ENCODE peak calls at places on chromosomes 3 and 15, in six cellular contexts. One of them, this sample, is unnamed.

GRCh38 chr3:121834079-121834730 is 655 bp downstream of the IQCB1 start:
- DNase-seq in HepG2: peak
- DNase-seq in H1: no peak
- DNase-seq in GM12892: peak
- DNase-seq in K562: peak
- DNase-seq in GM12878: no peak
- DNase-seq in this sample: no peak

GRCh38 chr3:186097663-186098451 is 11.0 kb downstream of the ETV5 start:
- DNase-seq in HepG2: peak
- DNase-seq in K562: peak
- DNase-seq in GM12878: no peak
- DNase-seq in H1: no peak
- DNase-seq in GM12892: no peak
- DNase-seq in this sample: no peak

GRCh38 chr3:68172039-68172438 is 517.6 kb upstream of the SUCLG2 start:
- DNase-seq in H1: no peak
- DNase-seq in HepG2: no peak
- DNase-seq in K562: no peak
- DNase-seq in GM12878: no peak
- DNase-seq in GM12892: no peak
- DNase-seq in this sample: no peak

GRCh38 chr3:149581681-149582349 is 76.0 kb downstream of the WWTR1 start:
- DNase-seq in H1: no peak
- DNase-seq in GM12878: no peak
- DNase-seq in GM12892: no peak
- DNase-seq in K562: no peak
- DNase-seq in HepG2: no peak
- DNase-seq in this sample: no peak

GRCh38 chr3:64681827-64682226 is 6.0 kb downstream of the ADAMTS9 start:
- DNase-seq in H1: no peak
- DNase-seq in GM12878: no peak
- DNase-seq in HepG2: no peak
- DNase-seq in K562: no peak
- DNase-seq in GM12892: no peak
- DNase-seq in this sample: no peak

GRCh38 chr3:102193255-102193654 is 241.6 kb upstream of the ZPLD1 start:
- DNase-seq in GM12892: no peak
- DNase-seq in H1: no peak
- DNase-seq in GM12878: no peak
- DNase-seq in K562: no peak
- DNase-seq in HepG2: no peak
- DNase-seq in this sample: no peak

GRCh38 chr3:192005989-192006388 is 545.0 kb downstream of the PYDC2 start:
- DNase-seq in GM12878: no peak
- DNase-seq in GM12892: no peak
- DNase-seq in H1: no peak
- DNase-seq in HepG2: no peak
- DNase-seq in K562: no peak
- DNase-seq in this sample: no peak

GRCh38 chr3:44228894-44229293 is 12.8 kb upstream of the TOPAZ1 start:
- DNase-seq in HepG2: no peak
- DNase-seq in K562: no peak
- DNase-seq in GM12892: no peak
- DNase-seq in GM12878: no peak
- DNase-seq in H1: no peak
- DNase-seq in this sample: no peak

GRCh38 chr3:77320514-77320913 is 280.6 kb downstream of the ROBO2 start:
- DNase-seq in GM12878: no peak
- DNase-seq in H1: no peak
- DNase-seq in GM12892: no peak
- DNase-seq in K562: peak
- DNase-seq in HepG2: peak
- DNase-seq in this sample: no peak

DNA sequence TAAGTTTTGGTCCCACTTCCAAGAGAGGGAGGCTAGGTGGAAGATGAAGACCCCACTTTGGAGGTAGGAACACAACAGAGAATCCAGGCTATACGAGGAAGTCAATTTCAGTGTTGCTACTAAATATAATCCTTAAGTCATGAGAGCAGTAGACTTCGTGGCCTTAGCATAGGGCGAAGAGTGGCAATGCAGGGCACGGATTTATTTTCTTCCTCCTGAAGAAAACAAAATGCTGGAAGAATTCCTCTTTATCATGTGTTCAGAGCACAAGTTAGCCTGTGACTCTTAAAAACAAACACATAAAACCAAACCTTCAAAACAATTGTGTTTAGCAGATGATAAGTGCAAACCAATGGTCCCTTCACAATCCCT is 19.4 kb downstream of the BCL2L10 start:
- DNase-seq in K562: no peak
- DNase-seq in GM12892: no peak
- DNase-seq in H1: no peak
- DNase-seq in HepG2: no peak
- DNase-seq in GM12878: no peak
- DNase-seq in this sample: no peak
- TF ChIP-seq POLR2A in K562: no peak
- TF ChIP-seq POLR2A in GM12892: no peak
- TF ChIP-seq POLR2A in H1: no peak
- TF ChIP-seq POLR2A in HepG2: no peak
- TF ChIP-seq POLR2A in GM12878: no peak
- TF ChIP-seq POLR2A in this sample: no peak

DNA sequence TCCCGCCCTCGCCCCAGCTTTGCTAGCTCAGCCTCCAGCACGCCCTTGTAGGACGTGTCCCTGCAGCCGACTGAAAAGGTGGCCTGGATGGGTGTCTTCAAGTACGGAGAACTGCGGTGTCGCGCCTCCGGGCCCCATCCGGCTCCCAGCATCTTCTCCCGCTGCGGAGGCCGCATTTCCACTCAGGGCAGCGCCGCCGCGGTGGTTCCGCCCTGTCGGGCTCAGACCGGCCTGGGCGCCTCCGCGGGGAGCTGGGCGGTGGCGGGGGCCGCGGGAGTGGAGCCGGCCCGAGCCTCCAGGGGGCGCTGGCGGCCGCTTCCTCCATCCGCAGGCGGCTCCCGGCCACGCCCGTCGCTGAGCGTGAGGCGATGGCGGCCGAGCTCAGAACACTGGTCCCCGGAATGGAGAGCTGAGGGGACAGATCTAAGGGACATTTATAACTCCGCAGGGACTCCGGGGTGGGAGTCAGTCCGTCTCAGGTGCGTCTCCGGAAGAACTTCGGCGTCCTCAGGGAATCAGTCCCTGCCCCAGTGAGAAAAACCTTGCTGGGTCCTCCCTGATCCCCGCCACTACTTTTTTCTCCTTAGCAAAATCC is 13.6 kb upstream of the SMCO1 start:
- DNase-seq in HepG2: no peak
- DNase-seq in H1: peak
- DNase-seq in GM12878: no peak
- DNase-seq in K562: peak
- DNase-seq in GM12892: peak
- DNase-seq in this sample: peak
- TF ChIP-seq POLR2AphosphoS5 in HepG2: no peak
- TF ChIP-seq POLR2AphosphoS5 in H1: peak
- TF ChIP-seq POLR2AphosphoS5 in GM12878: peak
- TF ChIP-seq POLR2AphosphoS5 in K562: peak
- TF ChIP-seq POLR2AphosphoS5 in GM12892: peak
- TF ChIP-seq POLR2AphosphoS5 in this sample: peak

DNA sequence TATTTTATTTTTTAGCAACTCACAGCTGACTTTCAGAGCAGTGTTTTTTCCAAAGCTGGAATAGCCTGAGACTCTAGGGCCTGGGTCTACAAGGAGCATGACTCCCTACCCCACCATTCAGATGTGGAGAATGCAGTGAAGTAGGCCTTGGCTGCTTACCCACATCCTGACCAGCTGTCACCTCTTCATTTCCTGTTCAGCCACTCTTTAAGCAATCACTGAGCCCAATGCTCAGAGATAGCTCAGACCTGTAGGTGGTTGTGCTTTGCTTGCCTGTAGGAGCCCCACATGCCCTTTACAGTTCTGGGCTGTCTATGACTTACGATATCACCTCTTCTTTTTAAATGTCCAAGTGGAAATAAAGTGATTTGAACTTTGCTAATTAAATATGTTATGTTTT is 148.1 kb downstream of the NEK11 start:
- DNase-seq in GM12892: no peak
- DNase-seq in GM12878: peak
- DNase-seq in H1: no peak
- DNase-seq in K562: no peak
- DNase-seq in HepG2: no peak
- DNase-seq in this sample: peak
- TF ChIP-seq TAF1 in GM12892: no peak
- TF ChIP-seq TAF1 in GM12878: no peak
- TF ChIP-seq TAF1 in H1: no peak
- TF ChIP-seq TAF1 in K562: no peak
- TF ChIP-seq TAF1 in HepG2: no peak
- TF ChIP-seq TAF1 in this sample: no peak

GRCh38 chr15:77187751-77188464 is 117.0 kb upstream of the TSPAN3 start:
- DNase-seq in GM12892: no peak
- DNase-seq in GM12878: peak
- DNase-seq in HepG2: no peak
- DNase-seq in K562: no peak
- DNase-seq in H1: no peak
- DNase-seq in this sample: no peak
- TF ChIP-seq POLR2A in GM12892: no peak
- TF ChIP-seq POLR2A in GM12878: no peak
- TF ChIP-seq POLR2A in HepG2: no peak
- TF ChIP-seq POLR2A in K562: no peak
- TF ChIP-seq POLR2A in H1: no peak
- TF ChIP-seq POLR2A in this sample: no peak

GRCh38 chr3:160129459-160130061 is 95.7 kb upstream of the C3orf80 start:
- DNase-seq in GM12878: peak
- DNase-seq in GM12892: no peak
- DNase-seq in HepG2: no peak
- DNase-seq in H1: no peak
- DNase-seq in K562: no peak
- DNase-seq in this sample: no peak
- TF ChIP-seq POLR2AphosphoS5 in GM12878: no peak
- TF ChIP-seq POLR2AphosphoS5 in GM12892: no peak
- TF ChIP-seq POLR2AphosphoS5 in HepG2: no peak
- TF ChIP-seq POLR2AphosphoS5 in H1: no peak
- TF ChIP-seq POLR2AphosphoS5 in K562: no peak
- TF ChIP-seq POLR2AphosphoS5 in this sample: no peak

GRCh38 chr3:12292770-12293169 is 3.9 kb downstream of the PPARG start:
- DNase-seq in HepG2: no peak
- DNase-seq in GM12878: no peak
- DNase-seq in K562: no peak
- DNase-seq in GM12892: no peak
- DNase-seq in H1: no peak
- DNase-seq in this sample: no peak

GRCh38 chr3:12300137-12300536 is 11.3 kb downstream of the PPARG start:
- DNase-seq in K562: no peak
- DNase-seq in H1: no peak
- DNase-seq in GM12878: no peak
- DNase-seq in HepG2: no peak
- DNase-seq in GM12892: no peak
- DNase-seq in this sample: no peak

GRCh38 chr3:12299026-12299425 is 10.2 kb downstream of the PPARG start:
- DNase-seq in H1: no peak
- DNase-seq in HepG2: no peak
- DNase-seq in GM12878: no peak
- DNase-seq in GM12892: no peak
- DNase-seq in K562: no peak
- DNase-seq in this sample: no peak

GRCh38 chr3:12296511-12296910 is 7.6 kb downstream of the PPARG start:
- DNase-seq in K562: no peak
- DNase-seq in H1: no peak
- DNase-seq in GM12892: no peak
- DNase-seq in GM12878: no peak
- DNase-seq in HepG2: no peak
- DNase-seq in this sample: no peak

GRCh38 chr3:12294885-12295580 is 6.2 kb downstream of the PPARG start:
- DNase-seq in HepG2: no peak
- DNase-seq in K562: no peak
- DNase-seq in GM12892: no peak
- DNase-seq in GM12878: no peak
- DNase-seq in H1: no peak
- DNase-seq in this sample: no peak
- TF ChIP-seq TAF1 in HepG2: no peak
- TF ChIP-seq TAF1 in K562: no peak
- TF ChIP-seq TAF1 in GM12892: no peak
- TF ChIP-seq TAF1 in GM12878: no peak
- TF ChIP-seq TAF1 in H1: no peak
- TF ChIP-seq TAF1 in this sample: no peak

GRCh38 chr15:101458908-101459578 is 30.5 kb downstream of the PCSK6 start:
- DNase-seq in K562: no peak
- DNase-seq in HepG2: no peak
- DNase-seq in GM12878: no peak
- DNase-seq in GM12892: no peak
- DNase-seq in H1: no peak
- DNase-seq in this sample: no peak

GRCh38 chr15:101458158-101458895 is 31.2 kb downstream of the PCSK6 start:
- DNase-seq in K562: no peak
- DNase-seq in GM12878: no peak
- DNase-seq in H1: no peak
- DNase-seq in HepG2: no peak
- DNase-seq in GM12892: no peak
- DNase-seq in this sample: no peak

GRCh38 chr15:101454365-101454764 is 35.1 kb downstream of the PCSK6 start:
- DNase-seq in H1: no peak
- DNase-seq in GM12892: no peak
- DNase-seq in GM12878: no peak
- DNase-seq in K562: no peak
- DNase-seq in HepG2: no peak
- DNase-seq in this sample: no peak

GRCh38 chr15:101455291-101455916 is 34.1 kb downstream of the PCSK6 start:
- DNase-seq in GM12878: no peak
- DNase-seq in GM12892: no peak
- DNase-seq in H1: no peak
- DNase-seq in K562: no peak
- DNase-seq in HepG2: no peak
- DNase-seq in this sample: no peak

GRCh38 chr15:101456079-101456791 is 33.3 kb downstream of the PCSK6 start:
- DNase-seq in HepG2: no peak
- DNase-seq in K562: peak
- DNase-seq in H1: no peak
- DNase-seq in GM12878: no peak
- DNase-seq in GM12892: no peak
- DNase-seq in this sample: no peak
- TF ChIP-seq POLR2A in HepG2: no peak
- TF ChIP-seq POLR2A in K562: no peak
- TF ChIP-seq POLR2A in H1: no peak
- TF ChIP-seq POLR2A in GM12878: no peak
- TF ChIP-seq POLR2A in GM12892: no peak
- TF ChIP-seq POLR2A in this sample: no peak